ENCODE peak calls at places on chromosomes 5 and 9, in six cellular contexts. G is body of pancreas; A is A549; I is AML-193; W is GOT3; B is stimulated activated CD4-positive, alpha-beta T cell treated with anti-CD3 and anti-CD28 coated beads, Interleukin-1b, Interleukin-23, amount 100 ng/mL, for 4 hours. L is an unnamed sample.

GRCh38 chr9:134728801-134729495 is 87.3 kb downstream of the COL5A1 start:
- DNase-seq in G (no peak), A (no peak), I (no peak), W (no peak), B (no peak), L (no peak)

GRCh38 chr5:73153513-73153912 is 19.5 kb upstream of the TMEM174 start:
- DNase-seq in G (no peak), A (no peak), I (no peak), W (no peak), B (no peak), L (no peak)

GRCh38 chr5:96629774-96630173 is 32.4 kb upstream of the CAST start:
- DNase-seq in G (no peak), A (peak; percentile 44), I (no peak), W (no peak), B (no peak), L (no peak)

GRCh38 chr9:134707031-134707680 is 65.6 kb downstream of the COL5A1 start:
- DNase-seq in G (peak; percentile 62), A (no peak), I (no peak), W (no peak), B (no peak), L (no peak)

GRCh38 chr9:36928670-36929349 is 105.3 kb downstream of the PAX5 start:
- DNase-seq in G (no peak), A (peak; percentile 53), I (no peak), W (no peak), B (no peak), L (no peak)

GRCh38 chr5:107670927-107671741 is at the start of gene EFNA5:
- DNase-seq in G (peak; percentile 44), A (peak; percentile 17), I (no peak), W (peak; percentile 29), B (no peak), L (peak; percentile 57)

GRCh38 chr5:60223342-60223741 is 329.8 kb upstream of the PDE4D start:
- DNase-seq in G (no peak), A (no peak), I (no peak), W (no peak), B (no peak), L (no peak)

GRCh38 chr5:168752416-168753190 is 173.4 kb upstream of the PANK3 start:
- DNase-seq in G (no peak), A (no peak), I (no peak), W (no peak), B (no peak), L (no peak)

GRCh38 chr5:39148983-39149534 is 70.3 kb downstream of the FYB1 start:
- DNase-seq in G (no peak), A (no peak), I (peak; percentile 29), W (no peak), B (no peak), L (peak; percentile 16)

GRCh38 chr5:139524932-139525585 is 36.1 kb upstream of the UBE2D2 start:
- DNase-seq in G (no peak), A (no peak), I (no peak), W (no peak), B (no peak), L (no peak)

GRCh38 chr5:152883061-152883460 is 478.0 kb upstream of the NMUR2 start:
- DNase-seq in G (no peak), A (no peak), I (no peak), W (no peak), B (no peak), L (no peak)

GRCh38 chr5:134577022-134577795 is 51.7 kb downstream of the JADE2 start:
- DNase-seq in G (no peak), A (peak; percentile 75), I (no peak), W (peak; percentile 51), B (no peak), L (no peak)

GRCh38 chr5:139789845-139790189 is 5.8 kb upstream of the PSD2 start:
- DNase-seq in G (no peak), A (no peak), I (no peak), W (no peak), B (no peak), L (no peak)

GRCh38 chr5:149162401-149163084 is 21.2 kb downstream of the ABLIM3 start:
- DNase-seq in G (no peak), A (no peak), I (no peak), W (no peak), B (no peak), L (no peak)